ENCODE peak calls at places on chromosomes 6 and 20, in seven cellular contexts. T is NCI-H1092 treated with DMSO at 0.1 percent for 48 hours; S is iris pigment epithelial cell; O is brain microvascular endothelial cell; Z is endothelial cell; W is skeletal muscle cell; I is activated CD4-positive, alpha-beta T cell treated with anti-CD3 and anti-CD28 coated beads, Interleukin-2, amount 50 U/mL, for 48 hours. E is an unnamed sample.

GRCh38 chr20:43936805-43937204 is 22.2 kb downstream of the TOX2 start:
- DNase-seq in T (no peak), S (no peak), O (no peak), Z (no peak), W (no peak), I (no peak), E (no peak)

GRCh38 chr6:27479319-27480182 is 6.6 kb upstream of the ZNF184 start:
- DNase-seq in T (peak), S (peak), O (peak), Z (peak), W (peak), I (peak), E (peak)

GRCh38 chr6:154868143-154868594 is 126.9 kb upstream of the TIAM2 start:
- DNase-seq in T (peak), S (peak), O (peak), Z (no peak), W (peak), I (no peak), E (peak)

GRCh38 chr6:44561062-44561591 is 173.6 kb downstream of the CDC5L start:
- DNase-seq in T (no peak), S (no peak), O (no peak), Z (no peak), W (no peak), I (no peak), E (no peak)

GRCh38 chr20:36582322-36582721 is 8.9 kb downstream of the TGIF2 start:
- DNase-seq in T (no peak), S (no peak), O (no peak), Z (no peak), W (no peak), I (peak), E (no peak)

GRCh38 chr20:1567392-1568165 is 10.1 kb upstream of the SIRPD start:
- DNase-seq in T (no peak), S (peak), O (peak), Z (no peak), W (peak), I (no peak), E (peak)

GRCh38 chr6:20729086-20729485 is 194.8 kb downstream of the CDKAL1 start:
- DNase-seq in T (no peak), S (no peak), O (no peak), Z (no peak), W (no peak), I (no peak), E (no peak)

GRCh38 chr6:150600302-150601017 is 775 bp downstream of the PLEKHG1 start:
- DNase-seq in T (peak), S (peak), O (peak), Z (peak), W (no peak), I (peak), E (peak)

GRCh38 chr6:110554966-110555460 is 78.6 kb upstream of the SLC22A16 start:
- DNase-seq in T (no peak), S (no peak), O (no peak), Z (no peak), W (no peak), I (no peak), E (no peak)

GRCh38 chr6:110484321-110484720 is 7.9 kb upstream of the SLC22A16 start:
- DNase-seq in T (no peak), S (peak), O (no peak), Z (no peak), W (no peak), I (no peak), E (no peak)

E was measured in ELR.